ENCODE peak calls at places on chromosome 19, in seven cellular contexts. One of them, this sample, is unnamed. For H3K4me1, the result is how much of the 10 kb centered on the place peaks cover.

GRCh38 chr19:45632468-45633196 is 6.6 kb downstream of the EML2 start:
- DNase-seq in tibial nerve: peak
- DNase-seq in CD8-positive, alpha-beta memory T cell: peak
- DNase-seq in GM12878: no peak
- DNase-seq in endothelial cell of umbilical vein: peak
- DNase-seq in stomach: peak
- DNase-seq in heart right ventricle: peak
- DNase-seq in this sample: no peak

GRCh38 chr19:55083004-55083850 is 7.6 kb downstream of the EPS8L1 start:
- DNase-seq in tibial nerve: no peak
- DNase-seq in CD8-positive, alpha-beta memory T cell: no peak
- DNase-seq in GM12878: no peak
- DNase-seq in endothelial cell of umbilical vein: no peak
- DNase-seq in stomach: no peak
- DNase-seq in heart right ventricle: no peak
- DNase-seq in this sample: no peak

GRCh38 chr19:11658954-11659353 is 61.7 kb downstream of the ZNF627 start:
- DNase-seq in tibial nerve: no peak
- DNase-seq in CD8-positive, alpha-beta memory T cell: no peak
- DNase-seq in GM12878: no peak
- DNase-seq in endothelial cell of umbilical vein: no peak
- DNase-seq in stomach: no peak
- DNase-seq in heart right ventricle: no peak
- DNase-seq in this sample: no peak

GRCh38 chr19:49447485-49448431 is 3.9 kb downstream of the PIH1D1 start:
- DNase-seq in tibial nerve: no peak
- DNase-seq in CD8-positive, alpha-beta memory T cell: no peak
- DNase-seq in GM12878: no peak
- DNase-seq in endothelial cell of umbilical vein: peak
- DNase-seq in stomach: no peak
- DNase-seq in heart right ventricle: peak
- DNase-seq in this sample: no peak

GRCh38 chr19:41564515-41565383 is 11.2 kb upstream of the CEACAM21 start:
- DNase-seq in tibial nerve: no peak
- DNase-seq in CD8-positive, alpha-beta memory T cell: no peak
- DNase-seq in GM12878: no peak
- DNase-seq in endothelial cell of umbilical vein: peak
- DNase-seq in stomach: no peak
- DNase-seq in heart right ventricle: no peak
- DNase-seq in this sample: no peak

GRCh38 chr19:28221736-28222135 is 991.2 kb downstream of the UQCRFS1 start:
- DNase-seq in tibial nerve: no peak
- DNase-seq in CD8-positive, alpha-beta memory T cell: no peak
- DNase-seq in GM12878: no peak
- DNase-seq in endothelial cell of umbilical vein: no peak
- DNase-seq in stomach: no peak
- DNase-seq in heart right ventricle: no peak
- DNase-seq in this sample: no peak

GRCh38 chr19:28715157-28715556 is 497.8 kb downstream of the UQCRFS1 start:
- DNase-seq in tibial nerve: no peak
- DNase-seq in CD8-positive, alpha-beta memory T cell: no peak
- DNase-seq in GM12878: no peak
- DNase-seq in endothelial cell of umbilical vein: no peak
- DNase-seq in stomach: no peak
- DNase-seq in heart right ventricle: no peak
- DNase-seq in this sample: no peak

GRCh38 chr19:50205681-50206138 is 2.3 kb downstream of the MYH14 start:
- DNase-seq in tibial nerve: no peak
- DNase-seq in CD8-positive, alpha-beta memory T cell: no peak
- DNase-seq in GM12878: no peak
- DNase-seq in endothelial cell of umbilical vein: no peak
- DNase-seq in stomach: peak
- DNase-seq in heart right ventricle: no peak
- DNase-seq in this sample: no peak

GRCh38 chr19:54430306-54431254 is 15.3 kb downstream of the TTYH1 start:
- DNase-seq in tibial nerve: no peak
- DNase-seq in CD8-positive, alpha-beta memory T cell: no peak
- DNase-seq in GM12878: no peak
- DNase-seq in endothelial cell of umbilical vein: peak
- DNase-seq in stomach: no peak
- DNase-seq in heart right ventricle: peak
- DNase-seq in this sample: peak

GRCh38 chr19:6728346-6728745 is 7.9 kb upstream of the C3 start:
- DNase-seq in tibial nerve: no peak
- DNase-seq in CD8-positive, alpha-beta memory T cell: no peak
- DNase-seq in GM12878: no peak
- DNase-seq in endothelial cell of umbilical vein: peak
- DNase-seq in stomach: no peak
- DNase-seq in heart right ventricle: no peak
- DNase-seq in this sample: no peak

GRCh38 chr19:38698225-38699026 is 45.8 kb downstream of the CAPN12 start:
- DNase-seq in tibial nerve: no peak
- DNase-seq in CD8-positive, alpha-beta memory T cell: no peak
- DNase-seq in GM12878: no peak
- DNase-seq in endothelial cell of umbilical vein: no peak
- DNase-seq in stomach: no peak
- DNase-seq in heart right ventricle: no peak
- DNase-seq in this sample: no peak

GRCh38 chr19:16831531-16831930 is 2.3 kb downstream of the SIN3B start:
- DNase-seq in tibial nerve: no peak
- DNase-seq in CD8-positive, alpha-beta memory T cell: no peak
- DNase-seq in GM12878: no peak
- DNase-seq in endothelial cell of umbilical vein: no peak
- DNase-seq in stomach: no peak
- DNase-seq in heart right ventricle: no peak
- DNase-seq in this sample: no peak

GRCh38 chr19:44588753-44589112 is 24.6 kb upstream of the IGSF23 start:
- DNase-seq in tibial nerve: no peak
- DNase-seq in CD8-positive, alpha-beta memory T cell: no peak
- DNase-seq in GM12878: no peak
- DNase-seq in endothelial cell of umbilical vein: no peak
- DNase-seq in stomach: no peak
- DNase-seq in heart right ventricle: no peak
- DNase-seq in this sample: no peak

GRCh38 chr19:46660601-46661019 is 372 bp downstream of the DACT3 start:
- DNase-seq in tibial nerve: no peak
- DNase-seq in CD8-positive, alpha-beta memory T cell: no peak
- DNase-seq in GM12878: no peak
- DNase-seq in endothelial cell of umbilical vein: no peak
- DNase-seq in stomach: no peak
- DNase-seq in heart right ventricle: no peak
- DNase-seq in this sample: no peak

GRCh38 chr19:50333737-50334617 is 4.8 kb upstream of the KCNC3 start:
- DNase-seq in tibial nerve: peak
- DNase-seq in CD8-positive, alpha-beta memory T cell: peak
- DNase-seq in GM12878: no peak
- DNase-seq in endothelial cell of umbilical vein: no peak
- DNase-seq in stomach: peak
- DNase-seq in heart right ventricle: peak
- DNase-seq in this sample: no peak

GRCh38 chr19:37763488-37763887 is 15.9 kb downstream of the ZNF573 start:
- DNase-seq in tibial nerve: no peak
- DNase-seq in CD8-positive, alpha-beta memory T cell: no peak
- DNase-seq in GM12878: no peak
- DNase-seq in endothelial cell of umbilical vein: no peak
- DNase-seq in stomach: no peak
- DNase-seq in heart right ventricle: no peak
- DNase-seq in this sample: no peak

GRCh38 chr19:15111758-15112157 is 4.6 kb downstream of the SYDE1 start:
- DNase-seq in tibial nerve: no peak
- DNase-seq in CD8-positive, alpha-beta memory T cell: no peak
- DNase-seq in GM12878: no peak
- DNase-seq in endothelial cell of umbilical vein: no peak
- DNase-seq in stomach: no peak
- DNase-seq in heart right ventricle: no peak
- DNase-seq in this sample: no peak

GRCh38 chr19:16978156-16978555 is 48.5 kb downstream of the CPAMD8 start:
- DNase-seq in tibial nerve: no peak
- DNase-seq in CD8-positive, alpha-beta memory T cell: no peak
- DNase-seq in GM12878: no peak
- DNase-seq in endothelial cell of umbilical vein: no peak
- DNase-seq in stomach: no peak
- DNase-seq in heart right ventricle: no peak
- DNase-seq in this sample: no peak

GRCh38 chr19:35732540-35733179 is 9.6 kb downstream of the IGFLR1 start:
- DNase-seq in tibial nerve: no peak
- DNase-seq in CD8-positive, alpha-beta memory T cell: no peak
- DNase-seq in GM12878: no peak
- DNase-seq in endothelial cell of umbilical vein: no peak
- DNase-seq in stomach: no peak
- DNase-seq in heart right ventricle: no peak
- DNase-seq in this sample: no peak

DNA sequence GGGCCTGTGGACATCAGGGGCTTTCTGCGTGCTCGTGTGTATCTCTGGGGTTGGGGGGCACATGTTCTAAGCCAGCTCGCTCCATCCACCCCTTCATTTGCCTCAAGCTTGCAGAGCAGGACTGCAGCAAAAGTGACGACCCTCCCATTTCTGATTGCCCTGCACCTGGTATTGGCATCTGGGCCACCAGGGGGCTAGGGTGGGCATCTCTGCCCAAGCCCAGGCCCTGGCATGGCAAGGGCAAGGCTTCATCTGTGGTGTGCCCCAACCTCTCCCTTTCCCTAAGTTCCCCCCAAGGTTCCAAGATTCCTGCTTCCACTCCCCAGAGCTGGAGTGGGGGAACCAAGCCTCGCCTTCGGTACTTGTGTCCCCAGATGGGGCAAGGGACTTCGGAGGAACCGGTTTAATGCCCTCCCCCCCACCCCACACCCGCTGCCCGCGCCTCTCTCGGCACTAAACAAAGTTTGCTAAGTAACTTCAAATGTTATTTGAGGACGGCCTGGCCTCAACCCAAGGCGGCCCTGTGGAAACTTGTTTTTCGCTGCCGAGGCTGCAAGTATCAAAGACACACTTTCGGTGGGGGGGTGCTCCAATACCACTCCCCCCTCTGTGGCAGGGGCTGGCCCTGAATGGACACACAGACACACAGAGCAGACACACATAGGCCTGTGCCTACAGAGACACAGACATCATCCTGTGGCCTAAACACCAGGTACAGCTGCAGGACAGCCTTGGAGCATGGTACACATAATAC is 12.2 kb downstream of the NFIX start:
- DNase-seq in tibial nerve: peak
- DNase-seq in CD8-positive, alpha-beta memory T cell: no peak
- DNase-seq in GM12878: no peak
- DNase-seq in endothelial cell of umbilical vein: no peak
- DNase-seq in stomach: peak
- DNase-seq in heart right ventricle: peak
- DNase-seq in this sample: no peak
- H3K4me1 ChIP-seq in tibial nerve: under half
- H3K4me1 ChIP-seq in CD8-positive, alpha-beta memory T cell: under half
- H3K4me1 ChIP-seq in GM12878: under half
- H3K4me1 ChIP-seq in endothelial cell of umbilical vein: under half
- H3K4me1 ChIP-seq in stomach: half or more
- H3K4me1 ChIP-seq in heart right ventricle: half or more
- H3K4me1 ChIP-seq in this sample: under half

GRCh38 chr19:20167020-20167644 is at the start of gene ZNF486:
- DNase-seq in tibial nerve: peak
- DNase-seq in CD8-positive, alpha-beta memory T cell: peak
- DNase-seq in GM12878: no peak
- DNase-seq in endothelial cell of umbilical vein: peak
- DNase-seq in stomach: peak
- DNase-seq in heart right ventricle: peak
- DNase-seq in this sample: peak
- H3K4me3 ChIP-seq in tibial nerve: peak
- H3K4me3 ChIP-seq in CD8-positive, alpha-beta memory T cell: peak
- H3K4me3 ChIP-seq in GM12878: peak
- H3K4me3 ChIP-seq in endothelial cell of umbilical vein: peak
- H3K4me3 ChIP-seq in stomach: peak
- H3K4me3 ChIP-seq in heart right ventricle: peak
- H3K4me3 ChIP-seq in this sample: peak

GRCh38 chr19:3024870-3025515 is 4.1 kb downstream of the TLE2 start:
- DNase-seq in tibial nerve: no peak
- DNase-seq in CD8-positive, alpha-beta memory T cell: no peak
- DNase-seq in GM12878: no peak
- DNase-seq in endothelial cell of umbilical vein: no peak
- DNase-seq in stomach: no peak
- DNase-seq in heart right ventricle: no peak
- DNase-seq in this sample: no peak

GRCh38 chr19:3019211-3019854 is 9.7 kb downstream of the TLE2 start:
- DNase-seq in tibial nerve: no peak
- DNase-seq in CD8-positive, alpha-beta memory T cell: no peak
- DNase-seq in GM12878: no peak
- DNase-seq in endothelial cell of umbilical vein: no peak
- DNase-seq in stomach: no peak
- DNase-seq in heart right ventricle: no peak
- DNase-seq in this sample: no peak

GRCh38 chr19:3017923-3018322 is 11.2 kb downstream of the TLE2 start:
- DNase-seq in tibial nerve: no peak
- DNase-seq in CD8-positive, alpha-beta memory T cell: no peak
- DNase-seq in GM12878: no peak
- DNase-seq in endothelial cell of umbilical vein: no peak
- DNase-seq in stomach: no peak
- DNase-seq in heart right ventricle: no peak
- DNase-seq in this sample: no peak

GRCh38 chr19:3024509-3024869 is 4.6 kb downstream of the TLE2 start:
- DNase-seq in tibial nerve: no peak
- DNase-seq in CD8-positive, alpha-beta memory T cell: no peak
- DNase-seq in GM12878: no peak
- DNase-seq in endothelial cell of umbilical vein: no peak
- DNase-seq in stomach: no peak
- DNase-seq in heart right ventricle: no peak
- DNase-seq in this sample: no peak

GRCh38 chr19:3020321-3020960 is 8.6 kb downstream of the TLE2 start:
- DNase-seq in tibial nerve: no peak
- DNase-seq in CD8-positive, alpha-beta memory T cell: no peak
- DNase-seq in GM12878: no peak
- DNase-seq in endothelial cell of umbilical vein: no peak
- DNase-seq in stomach: no peak
- DNase-seq in heart right ventricle: no peak
- DNase-seq in this sample: no peak
- H3K27ac ChIP-seq in tibial nerve: peak
- H3K27ac ChIP-seq in CD8-positive, alpha-beta memory T cell: no peak
- H3K27ac ChIP-seq in GM12878: no peak
- H3K27ac ChIP-seq in endothelial cell of umbilical vein: no peak
- H3K27ac ChIP-seq in stomach: no peak
- H3K27ac ChIP-seq in heart right ventricle: no peak
- H3K27ac ChIP-seq in this sample: no peak

DNA sequence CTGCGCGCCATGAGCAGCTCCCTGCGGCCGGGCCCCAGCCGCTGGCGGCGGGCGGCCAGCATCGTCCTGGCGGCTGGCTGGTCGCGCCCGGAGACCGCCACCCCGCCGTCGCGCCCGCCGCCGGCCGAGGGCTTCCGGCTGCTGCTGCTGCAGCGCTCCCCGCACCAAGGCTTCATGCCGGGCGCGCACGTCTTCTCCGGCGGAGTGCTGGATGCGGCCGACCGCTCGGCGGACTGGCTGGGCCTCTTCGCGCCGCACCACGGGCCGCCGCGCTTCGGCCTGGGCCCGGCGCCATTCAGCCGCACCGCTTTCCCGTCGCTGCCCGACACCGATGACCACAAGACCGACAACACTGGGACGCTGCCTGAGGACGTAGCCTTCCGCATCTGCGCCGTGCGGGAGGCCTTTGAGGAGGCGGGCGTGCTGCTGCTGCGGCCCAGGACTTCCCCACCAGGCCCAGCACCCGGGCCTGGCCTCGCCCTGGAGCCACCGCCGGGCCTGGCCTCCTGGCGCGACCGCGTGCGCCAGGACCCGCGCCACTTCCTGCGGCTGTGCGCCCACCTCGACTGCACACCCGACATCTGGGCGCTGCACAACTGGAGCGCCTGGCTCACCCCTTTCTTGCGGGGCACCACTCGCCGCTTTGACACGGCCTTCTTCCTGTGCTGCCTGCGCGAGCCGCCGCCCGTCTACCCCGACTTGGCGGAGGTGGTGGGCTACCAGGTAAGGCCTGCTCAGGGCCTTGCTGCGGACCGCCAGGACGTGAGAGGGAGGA is 518 bp downstream of the NUDT19 start:
- DNase-seq in tibial nerve: peak
- DNase-seq in CD8-positive, alpha-beta memory T cell: peak
- DNase-seq in GM12878: no peak
- DNase-seq in endothelial cell of umbilical vein: peak
- DNase-seq in stomach: peak
- DNase-seq in heart right ventricle: peak
- DNase-seq in this sample: peak
- H3K4me1 ChIP-seq in tibial nerve: under half
- H3K4me1 ChIP-seq in CD8-positive, alpha-beta memory T cell: under half
- H3K4me1 ChIP-seq in GM12878: under half
- H3K4me1 ChIP-seq in endothelial cell of umbilical vein: under half
- H3K4me1 ChIP-seq in stomach: half or more
- H3K4me1 ChIP-seq in heart right ventricle: half or more
- H3K4me1 ChIP-seq in this sample: half or more

This sample was measured in CD4-positive, alpha-beta memory T cell.